ENCODE peak calls at places on chromosomes 6 and 20, in nine cellular contexts. One of them, this sample, is unnamed.
A peak's percentile ranks its signal among the peaks of the same experiment; 100 is the strongest.

GRCh38 chr20:43761396-43762340 is 34.9 kb upstream of the GTSF1L start:
- DNase-seq in cardiac muscle cell: no peak
- DNase-seq in ascending aorta: no peak
- DNase-seq in WERI-Rb-1: no peak
- DNase-seq in fibroblast of pulmonary artery: no peak
- DNase-seq in heart right ventricle: no peak
- DNase-seq in IMR-90: no peak
- DNase-seq in fibroblast of mammary gland: peak; percentile 48
- DNase-seq in right lobe of liver: no peak
- DNase-seq in this sample: no peak

GRCh38 chr20:52342913-52343312 is 151.3 kb upstream of the ZFP64 start:
- DNase-seq in cardiac muscle cell: no peak
- DNase-seq in right lobe of liver: no peak
- DNase-seq in ascending aorta: no peak
- DNase-seq in WERI-Rb-1: no peak
- DNase-seq in fibroblast of pulmonary artery: no peak
- DNase-seq in fibroblast of mammary gland: no peak
- DNase-seq in heart right ventricle: no peak
- DNase-seq in IMR-90: no peak
- DNase-seq in this sample: no peak

GRCh38 chr20:23399568-23400241 is 21.6 kb downstream of the NAPB start:
- DNase-seq in IMR-90: peak; percentile 58
- DNase-seq in ascending aorta: no peak
- DNase-seq in heart right ventricle: no peak
- DNase-seq in cardiac muscle cell: peak; percentile 61
- DNase-seq in right lobe of liver: no peak
- DNase-seq in WERI-Rb-1: no peak
- DNase-seq in fibroblast of pulmonary artery: peak; percentile 45
- DNase-seq in fibroblast of mammary gland: peak; percentile 46
- DNase-seq in this sample: no peak

GRCh38 chr6:13513606-13514502 is 26.5 kb upstream of the GFOD1 start:
- DNase-seq in fibroblast of mammary gland: no peak
- DNase-seq in right lobe of liver: no peak
- DNase-seq in cardiac muscle cell: no peak
- DNase-seq in WERI-Rb-1: peak; percentile 73
- DNase-seq in ascending aorta: no peak
- DNase-seq in IMR-90: no peak
- DNase-seq in heart right ventricle: no peak
- DNase-seq in fibroblast of pulmonary artery: no peak
- DNase-seq in this sample: peak; percentile 29

GRCh38 chr20:47931002-47931401 is 145.7 kb upstream of the SULF2 start:
- DNase-seq in cardiac muscle cell: no peak
- DNase-seq in WERI-Rb-1: no peak
- DNase-seq in fibroblast of pulmonary artery: no peak
- DNase-seq in IMR-90: no peak
- DNase-seq in fibroblast of mammary gland: no peak
- DNase-seq in heart right ventricle: no peak
- DNase-seq in right lobe of liver: no peak
- DNase-seq in ascending aorta: no peak
- DNase-seq in this sample: no peak

GRCh38 chr6:145977881-145978280 is 13.7 kb upstream of the SHPRH start:
- DNase-seq in heart right ventricle: no peak
- DNase-seq in IMR-90: no peak
- DNase-seq in cardiac muscle cell: no peak
- DNase-seq in fibroblast of pulmonary artery: no peak
- DNase-seq in right lobe of liver: no peak
- DNase-seq in ascending aorta: no peak
- DNase-seq in fibroblast of mammary gland: no peak
- DNase-seq in WERI-Rb-1: peak; percentile 15
- DNase-seq in this sample: no peak

GRCh38 chr20:11919046-11919445 is 1.4 kb downstream of the BTBD3 start:
- DNase-seq in WERI-Rb-1: peak; percentile 62
- DNase-seq in IMR-90: peak; percentile 47
- DNase-seq in right lobe of liver: no peak
- DNase-seq in cardiac muscle cell: peak; percentile 36
- DNase-seq in fibroblast of pulmonary artery: peak; percentile 42
- DNase-seq in heart right ventricle: peak; percentile 24
- DNase-seq in fibroblast of mammary gland: no peak
- DNase-seq in ascending aorta: no peak
- DNase-seq in this sample: no peak

GRCh38 chr6:117677553-117678131 is 2.4 kb downstream of the NUS1 start:
- DNase-seq in ascending aorta: no peak
- DNase-seq in IMR-90: peak; percentile 44
- DNase-seq in WERI-Rb-1: no peak
- DNase-seq in cardiac muscle cell: peak; percentile 80
- DNase-seq in heart right ventricle: no peak
- DNase-seq in right lobe of liver: no peak
- DNase-seq in fibroblast of mammary gland: peak; percentile 89
- DNase-seq in fibroblast of pulmonary artery: peak; percentile 75
- DNase-seq in this sample: no peak

GRCh38 chr6:90382760-90383159 is 86.1 kb upstream of the BACH2 start:
- DNase-seq in IMR-90: no peak
- DNase-seq in WERI-Rb-1: no peak
- DNase-seq in fibroblast of mammary gland: no peak
- DNase-seq in ascending aorta: no peak
- DNase-seq in cardiac muscle cell: no peak
- DNase-seq in right lobe of liver: no peak
- DNase-seq in fibroblast of pulmonary artery: no peak
- DNase-seq in heart right ventricle: no peak
- DNase-seq in this sample: no peak

GRCh38 chr20:62928246-62928939 is 2.1 kb upstream of the DIDO1 start:
- DNase-seq in right lobe of liver: no peak
- DNase-seq in ascending aorta: no peak
- DNase-seq in WERI-Rb-1: no peak
- DNase-seq in fibroblast of pulmonary artery: no peak
- DNase-seq in IMR-90: no peak
- DNase-seq in fibroblast of mammary gland: no peak
- DNase-seq in heart right ventricle: no peak
- DNase-seq in cardiac muscle cell: no peak
- DNase-seq in this sample: no peak

GRCh38 chr20:63979549-63980316 is at the start of gene SAMD10:
- DNase-seq in IMR-90: peak; percentile 53
- DNase-seq in fibroblast of pulmonary artery: no peak
- DNase-seq in WERI-Rb-1: no peak
- DNase-seq in cardiac muscle cell: peak; percentile 37
- DNase-seq in ascending aorta: no peak
- DNase-seq in right lobe of liver: no peak
- DNase-seq in fibroblast of mammary gland: no peak
- DNase-seq in heart right ventricle: peak; percentile 45
- DNase-seq in this sample: no peak

GRCh38 chr6:29976588-29977424 is 34.5 kb downstream of the HLA-A start:
- DNase-seq in right lobe of liver: peak; percentile 92
- DNase-seq in WERI-Rb-1: peak; percentile 81
- DNase-seq in fibroblast of mammary gland: peak; percentile 64
- DNase-seq in cardiac muscle cell: peak; percentile 76
- DNase-seq in heart right ventricle: peak; percentile 89
- DNase-seq in IMR-90: peak; percentile 72
- DNase-seq in fibroblast of pulmonary artery: peak; percentile 72
- DNase-seq in ascending aorta: peak; percentile 91
- DNase-seq in this sample: peak; percentile 27

GRCh38 chr6:157711060-157711459 is 112.0 kb upstream of the SNX9 start:
- DNase-seq in fibroblast of mammary gland: no peak
- DNase-seq in ascending aorta: no peak
- DNase-seq in right lobe of liver: no peak
- DNase-seq in heart right ventricle: no peak
- DNase-seq in WERI-Rb-1: no peak
- DNase-seq in cardiac muscle cell: no peak
- DNase-seq in fibroblast of pulmonary artery: no peak
- DNase-seq in IMR-90: no peak
- DNase-seq in this sample: no peak

GRCh38 chr20:32858189-32858588 is 534 bp upstream of the EFCAB8 start:
- DNase-seq in right lobe of liver: no peak
- DNase-seq in heart right ventricle: no peak
- DNase-seq in cardiac muscle cell: no peak
- DNase-seq in IMR-90: no peak
- DNase-seq in fibroblast of pulmonary artery: no peak
- DNase-seq in fibroblast of mammary gland: peak; percentile 7
- DNase-seq in ascending aorta: no peak
- DNase-seq in WERI-Rb-1: no peak
- DNase-seq in this sample: no peak

GRCh38 chr6:142810952-142811514 is 133.9 kb downstream of the HIVEP2 start:
- DNase-seq in ascending aorta: no peak
- DNase-seq in fibroblast of mammary gland: no peak
- DNase-seq in WERI-Rb-1: no peak
- DNase-seq in right lobe of liver: no peak
- DNase-seq in fibroblast of pulmonary artery: no peak
- DNase-seq in IMR-90: peak; percentile 88
- DNase-seq in heart right ventricle: no peak
- DNase-seq in cardiac muscle cell: no peak
- DNase-seq in this sample: no peak

GRCh38 chr6:85461806-85462185 is 11.9 kb downstream of the NT5E start:
- DNase-seq in right lobe of liver: no peak
- DNase-seq in ascending aorta: no peak
- DNase-seq in cardiac muscle cell: no peak
- DNase-seq in IMR-90: no peak
- DNase-seq in WERI-Rb-1: no peak
- DNase-seq in fibroblast of pulmonary artery: no peak
- DNase-seq in fibroblast of mammary gland: no peak
- DNase-seq in heart right ventricle: no peak
- DNase-seq in this sample: no peak

GRCh38 chr6:96743496-96743895 is 93.8 kb downstream of the GPR63 start:
- DNase-seq in ascending aorta: no peak
- DNase-seq in WERI-Rb-1: no peak
- DNase-seq in cardiac muscle cell: no peak
- DNase-seq in right lobe of liver: no peak
- DNase-seq in fibroblast of pulmonary artery: no peak
- DNase-seq in heart right ventricle: no peak
- DNase-seq in IMR-90: no peak
- DNase-seq in fibroblast of mammary gland: peak; percentile 0
- DNase-seq in this sample: no peak

GRCh38 chr20:15020845-15021244 is 683.4 kb upstream of the FLRT3 start:
- DNase-seq in right lobe of liver: no peak
- DNase-seq in IMR-90: no peak
- DNase-seq in fibroblast of pulmonary artery: no peak
- DNase-seq in WERI-Rb-1: no peak
- DNase-seq in ascending aorta: no peak
- DNase-seq in fibroblast of mammary gland: no peak
- DNase-seq in cardiac muscle cell: no peak
- DNase-seq in heart right ventricle: no peak
- DNase-seq in this sample: no peak

GRCh38 chr6:112910256-112910655 is 563.1 kb downstream of the RFPL4B start:
- DNase-seq in ascending aorta: no peak
- DNase-seq in IMR-90: peak; percentile 60
- DNase-seq in cardiac muscle cell: peak; percentile 23
- DNase-seq in fibroblast of mammary gland: peak; percentile 30
- DNase-seq in WERI-Rb-1: no peak
- DNase-seq in fibroblast of pulmonary artery: no peak
- DNase-seq in right lobe of liver: no peak
- DNase-seq in heart right ventricle: no peak
- DNase-seq in this sample: no peak

GRCh38 chr20:51938557-51939324 is 136.4 kb upstream of the SALL4 start:
- DNase-seq in fibroblast of mammary gland: peak; percentile 12
- DNase-seq in right lobe of liver: no peak
- DNase-seq in ascending aorta: no peak
- DNase-seq in IMR-90: peak; percentile 19
- DNase-seq in heart right ventricle: no peak
- DNase-seq in cardiac muscle cell: peak; percentile 21
- DNase-seq in WERI-Rb-1: no peak
- DNase-seq in fibroblast of pulmonary artery: no peak
- DNase-seq in this sample: no peak

GRCh38 chr20:4062721-4063606 is 47.6 kb upstream of the RNF24 start:
- DNase-seq in cardiac muscle cell: peak; percentile 44
- DNase-seq in ascending aorta: peak; percentile 55
- DNase-seq in right lobe of liver: no peak
- DNase-seq in IMR-90: no peak
- DNase-seq in heart right ventricle: no peak
- DNase-seq in fibroblast of pulmonary artery: no peak
- DNase-seq in fibroblast of mammary gland: peak; percentile 50
- DNase-seq in WERI-Rb-1: no peak
- DNase-seq in this sample: no peak

GRCh38 chr6:148324297-148325007 is 18.2 kb upstream of the SASH1 start:
- DNase-seq in fibroblast of pulmonary artery: peak; percentile 47
- DNase-seq in cardiac muscle cell: peak; percentile 42
- DNase-seq in fibroblast of mammary gland: peak; percentile 67
- DNase-seq in IMR-90: peak; percentile 41
- DNase-seq in heart right ventricle: no peak
- DNase-seq in ascending aorta: no peak
- DNase-seq in right lobe of liver: no peak
- DNase-seq in WERI-Rb-1: no peak
- DNase-seq in this sample: no peak

GRCh38 chr6:134123666-134124208 is 71.3 kb upstream of the SLC2A12 start:
- DNase-seq in right lobe of liver: no peak
- DNase-seq in IMR-90: peak; percentile 72
- DNase-seq in fibroblast of mammary gland: peak; percentile 75
- DNase-seq in heart right ventricle: no peak
- DNase-seq in cardiac muscle cell: peak; percentile 92
- DNase-seq in ascending aorta: no peak
- DNase-seq in WERI-Rb-1: peak; percentile 27
- DNase-seq in fibroblast of pulmonary artery: peak; percentile 88
- DNase-seq in this sample: no peak
- H3K4me3 ChIP-seq in right lobe of liver: no peak overlapping the region
- H3K4me3 ChIP-seq in IMR-90: no peak overlapping the region
- H3K4me3 ChIP-seq in fibroblast of mammary gland: no peak overlapping the region
- H3K4me3 ChIP-seq in heart right ventricle: no peak overlapping the region
- H3K4me3 ChIP-seq in cardiac muscle cell: no peak overlapping the region
- H3K4me3 ChIP-seq in ascending aorta: no peak overlapping the region
- H3K4me3 ChIP-seq in WERI-Rb-1: no peak overlapping the region
- H3K4me3 ChIP-seq in fibroblast of pulmonary artery: no peak overlapping the region
- H3K4me3 ChIP-seq in this sample: no peak overlapping the region

GRCh38 chr6:168884646-168885086 is 369.0 kb downstream of the THBS2 start:
- DNase-seq in right lobe of liver: peak; percentile 79
- DNase-seq in WERI-Rb-1: peak; percentile 72
- DNase-seq in IMR-90: peak; percentile 5
- DNase-seq in cardiac muscle cell: peak; percentile 63
- DNase-seq in fibroblast of pulmonary artery: peak; percentile 58
- DNase-seq in heart right ventricle: peak; percentile 80
- DNase-seq in fibroblast of mammary gland: peak; percentile 51
- DNase-seq in ascending aorta: peak; percentile 84
- DNase-seq in this sample: no peak
- TF ChIP-seq CTCF in right lobe of liver: peak; percentile 93
- TF ChIP-seq CTCF in WERI-Rb-1: peak; percentile 91
- TF ChIP-seq CTCF in IMR-90: peak; percentile 53
- TF ChIP-seq CTCF in cardiac muscle cell: peak; percentile 93
- TF ChIP-seq CTCF in fibroblast of pulmonary artery: peak; percentile 60
- TF ChIP-seq CTCF in heart right ventricle: peak; percentile 89
- TF ChIP-seq CTCF in fibroblast of mammary gland: peak; percentile 58
- TF ChIP-seq CTCF in ascending aorta: peak; percentile 99
- TF ChIP-seq CTCF in this sample: peak; percentile 76

GRCh38 chr6:99993533-99994251 is at the start of gene MCHR2:
- DNase-seq in ascending aorta: no peak
- DNase-seq in fibroblast of pulmonary artery: no peak
- DNase-seq in cardiac muscle cell: no peak
- DNase-seq in heart right ventricle: no peak
- DNase-seq in IMR-90: no peak
- DNase-seq in right lobe of liver: no peak
- DNase-seq in WERI-Rb-1: no peak
- DNase-seq in fibroblast of mammary gland: no peak
- DNase-seq in this sample: no peak
- H3K4me3 ChIP-seq in ascending aorta: peak within 1 kb of the TSS; percentile 18
- H3K4me3 ChIP-seq in fibroblast of pulmonary artery: no peak within 1 kb of the TSS
- H3K4me3 ChIP-seq in cardiac muscle cell: peak within 1 kb of the TSS; percentile 36
- H3K4me3 ChIP-seq in heart right ventricle: no peak within 1 kb of the TSS
- H3K4me3 ChIP-seq in IMR-90: no peak within 1 kb of the TSS
- H3K4me3 ChIP-seq in right lobe of liver: no peak within 1 kb of the TSS
- H3K4me3 ChIP-seq in WERI-Rb-1: no peak within 1 kb of the TSS
- H3K4me3 ChIP-seq in fibroblast of mammary gland: no peak within 1 kb of the TSS
- H3K4me3 ChIP-seq in this sample: no peak within 1 kb of the TSS

DNA sequence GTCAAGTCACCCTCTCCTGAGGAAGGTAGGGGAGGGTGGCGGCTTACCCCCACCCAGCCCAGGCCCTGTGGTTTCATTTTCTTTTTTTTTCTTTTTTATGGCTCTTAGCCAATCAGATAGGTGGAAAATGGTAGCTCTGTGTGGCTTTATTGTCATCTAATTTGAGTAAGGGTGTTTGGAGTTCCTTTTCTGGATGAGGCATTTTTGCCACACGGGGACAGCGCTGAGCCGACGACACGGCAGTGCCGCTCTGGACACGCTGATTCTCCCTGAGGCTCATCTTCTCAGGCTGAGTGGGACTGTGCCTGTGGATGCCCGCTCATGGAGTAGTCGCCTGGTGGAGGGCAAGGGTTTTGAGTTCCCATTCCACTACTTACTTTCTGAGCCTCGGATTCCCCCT is 37.6 kb upstream of the ANGPT4 start:
- DNase-seq in fibroblast of mammary gland: peak; percentile 5
- DNase-seq in ascending aorta: no peak
- DNase-seq in fibroblast of pulmonary artery: no peak
- DNase-seq in cardiac muscle cell: peak; percentile 14
- DNase-seq in WERI-Rb-1: no peak
- DNase-seq in IMR-90: no peak
- DNase-seq in right lobe of liver: no peak
- DNase-seq in heart right ventricle: no peak
- DNase-seq in this sample: no peak
- TF ChIP-seq CTCF in fibroblast of mammary gland: peak; percentile 27
- TF ChIP-seq CTCF in ascending aorta: no peak
- TF ChIP-seq CTCF in fibroblast of pulmonary artery: peak; percentile 30
- TF ChIP-seq CTCF in cardiac muscle cell: peak; percentile 48
- TF ChIP-seq CTCF in WERI-Rb-1: peak; percentile 47
- TF ChIP-seq CTCF in IMR-90: peak; percentile 41
- TF ChIP-seq CTCF in right lobe of liver: peak; percentile 33
- TF ChIP-seq CTCF in heart right ventricle: no peak
- TF ChIP-seq CTCF in this sample: no peak